ENCODE peak calls at places on chromosomes 16 and 17, in seven cellular contexts. Y is GM10248; K is H9; R is endothelial cell; Q is HFFc6; P is CD8-positive, alpha-beta T cell; A is AG04450. B is an unnamed sample.

GRCh38 chr17:65103896-65104295 is 33.3 kb upstream of the RGS9 start:
- DNase-seq in K (no peak), A (no peak), R (no peak), Q (no peak), P (no peak), Y (no peak), B (no peak)

GRCh38 chr17:2980904-2981246 is 82.5 kb downstream of the OR1D5 start:
- DNase-seq in Y (no peak), P (no peak), R (no peak), Q (no peak), K (peak; percentile 17), A (no peak), B (no peak)

GRCh38 chr16:24508614-24509013 is 30.8 kb upstream of the RBBP6 start:
- DNase-seq in P (no peak), Y (no peak), Q (peak; percentile 82), A (peak; percentile 16), K (no peak), R (no peak), B (no peak)

GRCh38 chr17:80907281-80907680 is 84.4 kb upstream of the CHMP6 start:
- DNase-seq in K (no peak), Y (no peak), R (no peak), P (no peak), Q (no peak), A (no peak), B (no peak)

GRCh38 chr17:47295874-47296255 is 27.9 kb upstream of the EFCAB13 start:
- DNase-seq in A (no peak), Y (no peak), K (no peak), Q (no peak), R (no peak), P (no peak), B (no peak)

GRCh38 chr17:76492989-76493501 is 8.2 kb downstream of the RHBDF2 start:
- DNase-seq in Q (peak; percentile 72), R (no peak), A (peak; percentile 68), Y (peak; percentile 69), P (no peak), K (no peak), B (peak; percentile 81)

GRCh38 chr16:63702981-63703590 is 1418.8 kb downstream of the CDH11 start:
- DNase-seq in Q (no peak), Y (no peak), P (no peak), A (no peak), K (peak; percentile 59), R (no peak), B (peak; percentile 4)

GRCh38 chr16:51538707-51539604 is 387.9 kb upstream of the SALL1 start:
- DNase-seq in Q (peak; percentile 89), Y (no peak), A (peak; percentile 67), K (no peak), P (no peak), R (peak; percentile 13), B (no peak)

GRCh38 chr16:2795714-2796143 is 2.5 kb upstream of the PRSS41 start:
- DNase-seq in Q (no peak), R (no peak), A (no peak), Y (no peak), P (no peak), K (no peak), B (no peak)

GRCh38 chr17:36731806-36732205 is 130.4 kb downstream of the MRM1 start:
- DNase-seq in Y (no peak), P (no peak), R (no peak), K (peak; percentile 91), A (no peak), Q (no peak), B (no peak)

GRCh38 chr16:7177875-7178274 is 154.8 kb upstream of the RBFOX1 start:
- DNase-seq in Y (no peak), Q (no peak), A (no peak), R (no peak), K (no peak), P (no peak), B (no peak)

GRCh38 chr16:49876716-49877129 is 20.8 kb upstream of the ZNF423 start:
- DNase-seq in Y (peak; percentile 81), K (peak; percentile 91), Q (no peak), A (no peak), P (no peak), R (peak; percentile 93), B (no peak)

GRCh38 chr17:164536-165235 is 16.8 kb downstream of the DOC2B start:
- DNase-seq in Q (peak; percentile 34), Y (peak; percentile 55), A (peak; percentile 6), P (no peak), K (peak; percentile 72), R (peak; percentile 65), B (peak; percentile 63)

GRCh38 chr17:76909971-76910760 is 42.0 kb downstream of the MGAT5B start:
- DNase-seq in K (peak; percentile 89), A (no peak), Q (peak; percentile 10), P (peak; percentile 9), Y (peak; percentile 57), R (peak; percentile 78), B (peak; percentile 49)

GRCh38 chr16:79071424-79071823 is 529.1 kb downstream of the MAF start:
- DNase-seq in R (no peak), Q (no peak), K (no peak), P (no peak), A (no peak), Y (no peak), B (no peak)

GRCh38 chr17:46765491-46765890 is 53.0 kb downstream of the WNT3 start:
- DNase-seq in P (no peak), A (no peak), Y (no peak), K (no peak), R (no peak), Q (no peak), B (no peak)

GRCh38 chr17:74454197-74455024 is 12.0 kb upstream of the CD300A start:
- DNase-seq in P (no peak), Y (no peak), A (peak; percentile 4), R (no peak), Q (no peak), K (peak; percentile 55), B (peak; percentile 48)

GRCh38 chr17:78176548-78177025 is 8.2 kb downstream of the SYNGR2 start:
- DNase-seq in A (no peak), P (peak; percentile 65), Q (peak; percentile 22), K (peak; percentile 91), R (peak; percentile 85), Y (peak; percentile 78), B (peak; percentile 85)

GRCh38 chr17:82790391-82790790 is 38.5 kb downstream of the TBCD start:
- DNase-seq in R (no peak), A (no peak), K (no peak), Y (no peak), P (no peak), Q (no peak), B (no peak)

GRCh38 chr17:4444782-4445473 is 11.2 kb downstream of the SPNS3 start:
- DNase-seq in A (no peak), R (no peak), K (no peak), Q (no peak), P (no peak), Y (no peak), B (no peak)

GRCh38 chr17:75591722-75592302 is 4.2 kb downstream of the MYO15B start:
- DNase-seq in P (no peak), A (no peak), Q (no peak), R (no peak), K (peak; percentile 39), Y (no peak), B (no peak)

GRCh38 chr17:3794890-3795757 is 5.9 kb downstream of the ITGAE start:
- DNase-seq in Y (no peak), K (no peak), P (peak; percentile 37), Q (peak; percentile 40), R (no peak), A (no peak), B (peak; percentile 36)

DNA sequence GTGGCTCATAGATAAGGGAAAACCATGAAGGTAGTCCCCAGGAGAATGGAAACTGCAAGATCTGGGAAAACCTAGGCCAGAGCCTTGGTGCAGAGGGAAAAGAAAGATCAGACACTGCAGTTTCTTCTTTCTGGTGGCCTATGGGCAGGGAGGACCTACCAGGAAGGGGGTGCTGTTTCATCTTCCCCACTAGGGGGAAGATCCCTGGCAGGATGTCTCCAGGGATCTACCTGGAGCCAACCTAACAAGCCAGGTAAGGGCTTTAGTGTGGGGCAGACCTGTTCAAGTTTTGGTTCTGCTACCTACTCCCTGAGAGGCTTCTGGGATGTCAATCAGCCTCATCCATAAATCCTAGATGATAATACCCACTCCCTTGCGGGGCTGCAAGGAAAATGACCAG is 21.4 kb downstream of the TOM1L2 start:
- DNase-seq in Q (no peak), R (no peak), A (no peak), K (peak; percentile 67), Y (no peak), P (no peak), B (no peak)
- TF ChIP-seq CTCF in Q (peak; percentile 53), R (no peak), A (peak; percentile 37), K (peak; percentile 66), Y (no peak), P (no peak), B (peak; percentile 19)

DNA sequence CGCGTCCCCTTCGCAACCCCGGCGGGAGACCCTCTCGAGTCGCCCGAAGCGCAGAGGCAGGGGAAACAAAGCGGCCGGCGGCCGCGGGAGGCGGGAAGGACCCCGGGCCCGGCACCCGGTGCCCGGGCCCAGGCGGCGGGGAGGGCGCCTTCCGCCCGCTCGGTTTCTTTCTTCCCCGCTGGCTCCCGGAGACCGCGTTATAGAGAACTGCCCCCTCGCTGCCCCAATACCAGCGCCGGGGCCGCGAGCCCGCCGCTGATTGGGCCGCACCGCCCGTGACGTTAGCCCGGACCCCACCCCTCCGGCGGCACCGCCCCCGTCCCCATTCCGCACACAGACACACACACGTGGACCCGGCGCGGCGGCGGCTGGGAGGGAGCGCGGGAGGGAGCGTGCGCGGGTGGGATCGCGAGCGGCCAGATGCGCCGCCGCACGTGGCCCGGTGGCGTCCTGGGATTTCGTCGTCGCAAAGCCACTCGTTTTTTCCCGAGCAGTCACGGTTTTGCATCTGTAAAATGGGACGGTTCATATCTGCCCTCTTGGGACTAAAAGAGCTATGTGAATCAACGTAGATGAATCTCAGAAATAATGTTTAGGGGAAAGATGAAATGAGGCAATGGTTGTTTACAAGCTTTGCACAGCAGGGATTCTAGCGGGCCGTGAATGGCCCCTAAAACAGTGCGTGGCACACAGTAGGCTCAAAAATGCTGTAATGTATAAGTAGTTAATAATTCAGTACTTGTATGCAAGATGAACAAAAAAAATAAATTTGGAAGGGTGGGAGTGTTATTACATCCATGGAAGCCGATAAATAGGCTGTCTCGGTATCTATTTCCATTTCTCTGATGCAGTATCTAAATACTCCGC is at the start of gene EPOP:
- DNase-seq in R (peak; percentile 70), A (peak; percentile 43), Y (peak; percentile 94), Q (peak; percentile 64), P (peak; percentile 51), K (peak; percentile 92), B (peak; percentile 90)
- TF ChIP-seq CTCF in R (no peak), A (no peak), Y (no peak), Q (no peak), P (no peak), K (no peak), B (no peak)

GRCh38 chr16:85380905-85381737 is 232.0 kb upstream of the GSE1 start:
- DNase-seq in K (no peak), Y (no peak), Q (no peak), R (no peak), A (no peak), P (no peak), B (no peak)
- TF ChIP-seq CTCF in K (no peak), Y (no peak), Q (no peak), R (no peak), A (no peak), P (no peak), B (no peak)

GRCh38 chr16:27698266-27698665 is 148.3 kb downstream of the KATNIP start:
- DNase-seq in Q (no peak), P (no peak), R (peak; percentile 69), K (peak; percentile 91), Y (no peak), A (no peak), B (no peak)
- TF ChIP-seq CTCF in Q (peak; percentile 72), P (no peak), R (peak; percentile 30), K (peak; percentile 92), Y (peak; percentile 9), A (peak; percentile 11), B (peak; percentile 67)

B was measured in OCI-LY7.